ENCODE peak calls at places on chromosome 11, in six cellular contexts. P is AG04449; V is activated CD8-positive, alpha-beta memory T cell treated with anti-CD3 and anti-CD28 coated beads, Interleukin-2, amount 50 U/mL, for 4 hours; L is Caki2; B is C1 segment of cervical spinal cord; F is naive B cell. N is an unnamed sample.

GRCh38 chr11:129992161-129992944 is 10.3 kb downstream of the PRDM10 start:
- DNase-seq in P (no peak), V (peak), L (no peak), B (no peak), F (peak), N (peak)

GRCh38 chr11:57349491-57350274 is 11.5 kb downstream of the P2RX3 start:
- DNase-seq in P (no peak), V (peak), L (peak), B (no peak), F (peak), N (peak)

GRCh38 chr11:47724041-47724729 is 9.0 kb upstream of the AGBL2 start:
- DNase-seq in P (no peak), V (no peak), L (peak), B (no peak), F (no peak), N (peak)

GRCh38 chr11:46294365-46295309 is 17.2 kb downstream of the CREB3L1 start:
- DNase-seq in P (peak), V (no peak), L (no peak), B (no peak), F (no peak), N (peak)

GRCh38 chr11:62591448-62592215 is at the start of gene TUT1:
- DNase-seq in P (peak), V (peak), L (peak), B (peak), F (peak), N (peak)

GRCh38 chr11:113176561-113176960 is 137.8 kb upstream of the TTC12 start:
- DNase-seq in P (no peak), V (no peak), L (no peak), B (no peak), F (no peak), N (peak)

GRCh38 chr11:104154296-104154695 is 9.7 kb downstream of the PDGFD start:
- DNase-seq in P (no peak), V (no peak), L (no peak), B (no peak), F (no peak), N (no peak)

GRCh38 chr11:112590778-112591177 is 330.1 kb upstream of the PLET1 start:
- DNase-seq in P (no peak), V (no peak), L (no peak), B (no peak), F (no peak), N (peak)

GRCh38 chr11:17531818-17532131 is 12.4 kb downstream of the USH1C start:
- DNase-seq in P (no peak), V (no peak), L (no peak), B (no peak), F (no peak), N (peak)

GRCh38 chr11:121241300-121242176 is 51.0 kb upstream of the SC5D start:
- DNase-seq in P (no peak), V (no peak), L (no peak), B (no peak), F (no peak), N (peak)

GRCh38 chr11:10680956-10681487 is 12.5 kb downstream of the IRAG1 start:
- DNase-seq in P (no peak), V (no peak), L (no peak), B (no peak), F (no peak), N (peak)

GRCh38 chr11:29914203-29914930 is 102.5 kb downstream of the KCNA4 start:
- DNase-seq in P (no peak), V (no peak), L (no peak), B (no peak), F (no peak), N (peak)

GRCh38 chr11:134041791-134042696 is 26.8 kb upstream of the JAM3 start:
- DNase-seq in P (no peak), V (no peak), L (no peak), B (no peak), F (no peak), N (no peak)

GRCh38 chr11:17906436-17906835 is 106.4 kb downstream of the SERGEF start:
- DNase-seq in P (no peak), V (no peak), L (no peak), B (no peak), F (no peak), N (no peak)

GRCh38 chr11:95505927-95506426 is 275.0 kb upstream of the SESN3 start:
- DNase-seq in P (peak), V (no peak), L (no peak), B (no peak), F (no peak), N (peak)

N was measured in M059J.